ENCODE peak calls at places on chromosomes 11 and 22, in five cellular contexts. Y, B, Z, X and Q are unnamed samples.

GRCh38 chr11:73137262-73137941 is 4.7 kb downstream of the FCHSD2 start:
- DNase-seq in Y (no peak), B (no peak), Z (no peak), X (peak; percentile 39), Q (no peak)

GRCh38 chr22:28978158-28978557 is 83.5 kb downstream of the C22orf31 start:
- DNase-seq in Y (no peak), B (no peak), Z (no peak), X (no peak), Q (no peak)

GRCh38 chr11:17015639-17016125 is 1.5 kb upstream of the PLEKHA7 start:
- DNase-seq in Y (no peak), B (no peak), Z (no peak), X (no peak), Q (no peak)

GRCh38 chr11:94494200-94494545 is 389 bp downstream of the ANKRD49 start:
- DNase-seq in Y (no peak), B (no peak), Z (no peak), X (no peak), Q (no peak)

GRCh38 chr11:26244207-26244606 is 87.7 kb upstream of the ANO3 start:
- DNase-seq in Y (no peak), B (no peak), Z (no peak), X (no peak), Q (no peak)

GRCh38 chr22:40753114-40753513 is 66.0 kb downstream of the SLC25A17 start:
- DNase-seq in Y (no peak), B (no peak), Z (no peak), X (no peak), Q (no peak)

GRCh38 chr11:122422707-122423106 is 232.8 kb upstream of the UBASH3B start:
- DNase-seq in Y (no peak), B (no peak), Z (no peak), X (no peak), Q (no peak)

GRCh38 chr11:85771568-85771967 is 39.4 kb downstream of the SYTL2 start:
- DNase-seq in Y (no peak), B (no peak), Z (no peak), X (no peak), Q (no peak)

GRCh38 chr22:32122899-32123298 is 36.2 kb downstream of the C22orf42 start:
- DNase-seq in Y (no peak), B (peak; percentile 31), Z (no peak), X (no peak), Q (no peak)

GRCh38 chr11:26276798-26277424 is 55.0 kb upstream of the ANO3 start:
- DNase-seq in Y (peak; percentile 38), B (peak; percentile 79), Z (peak; percentile 44), X (peak; percentile 26), Q (no peak)

GRCh38 chr22:33020721-33021120 is 37.5 kb downstream of the SYN3 start:
- DNase-seq in Y (no peak), B (no peak), Z (no peak), X (no peak), Q (no peak)

GRCh38 chr11:117805048-117805447 is 8.0 kb upstream of the DSCAML1 start:
- DNase-seq in Y (no peak), B (no peak), Z (no peak), X (no peak), Q (no peak)

GRCh38 chr22:42939941-42940653 is 74.9 kb downstream of the PACSIN2 start:
- DNase-seq in Y (no peak), B (no peak), Z (peak; percentile 69), X (peak; percentile 81), Q (no peak)

GRCh38 chr11:113474362-113475159 is 637 bp downstream of the DRD2 start:
- DNase-seq in Y (peak; percentile 78), B (peak; percentile 98), Z (peak; percentile 74), X (peak; percentile 48), Q (peak; percentile 35)

GRCh38 chr11:103525069-103525468 is 415.8 kb downstream of the DYNC2H1 start:
- DNase-seq in Y (no peak), B (no peak), Z (no peak), X (no peak), Q (no peak)

GRCh38 chr11:18594999-18595749 is 4.4 kb upstream of the MISFA start:
- DNase-seq in Y (no peak), B (no peak), Z (no peak), X (no peak), Q (no peak)

GRCh38 chr11:110160016-110160415 is 66.8 kb downstream of the ZC3H12C start:
- DNase-seq in Y (no peak), B (no peak), Z (no peak), X (no peak), Q (no peak)

DNA sequence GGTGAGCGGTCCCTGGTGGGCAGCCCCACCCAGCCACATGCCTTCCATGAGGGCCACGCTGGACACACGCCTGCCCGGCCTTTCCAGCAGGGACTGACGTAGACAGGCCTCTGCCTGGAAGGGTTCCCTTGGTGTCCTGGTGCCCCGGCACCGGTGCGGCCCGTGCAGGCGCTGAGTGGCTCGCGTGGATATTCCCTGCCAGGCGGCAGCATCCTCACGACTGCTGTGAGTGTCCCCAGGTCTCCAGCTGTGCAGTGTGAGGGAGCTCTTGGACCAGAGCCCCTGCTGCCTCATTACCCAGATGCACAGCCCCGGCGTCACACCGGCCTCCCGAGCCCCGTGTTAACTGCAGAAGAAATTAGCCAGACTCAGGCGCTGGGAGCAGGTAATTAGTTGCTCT is 1196.4 kb downstream of the BRD1 start:
- DNase-seq in Y (no peak), B (no peak), Z (no peak), X (no peak), Q (no peak)
- TF ChIP-seq POLR2A in Y (no peak), B (no peak), Z (no peak), X (no peak), Q (no peak)

GRCh38 chr11:8794126-8794525 is 111.5 kb downstream of the RPL27A start:
- DNase-seq in Y (no peak), B (no peak), Z (no peak), X (no peak), Q (no peak)

GRCh38 chr11:8793114-8793777 is 110.7 kb downstream of the RPL27A start:
- DNase-seq in Y (no peak), B (no peak), Z (no peak), X (no peak), Q (no peak)

GRCh38 chr11:8792636-8793035 is 110.0 kb downstream of the RPL27A start:
- DNase-seq in Y (no peak), B (no peak), Z (no peak), X (no peak), Q (no peak)

GRCh38 chr11:8796926-8797325 is 114.1 kb upstream of the AKIP1 start:
- DNase-seq in Y (no peak), B (no peak), Z (no peak), X (no peak), Q (no peak)

DNA sequence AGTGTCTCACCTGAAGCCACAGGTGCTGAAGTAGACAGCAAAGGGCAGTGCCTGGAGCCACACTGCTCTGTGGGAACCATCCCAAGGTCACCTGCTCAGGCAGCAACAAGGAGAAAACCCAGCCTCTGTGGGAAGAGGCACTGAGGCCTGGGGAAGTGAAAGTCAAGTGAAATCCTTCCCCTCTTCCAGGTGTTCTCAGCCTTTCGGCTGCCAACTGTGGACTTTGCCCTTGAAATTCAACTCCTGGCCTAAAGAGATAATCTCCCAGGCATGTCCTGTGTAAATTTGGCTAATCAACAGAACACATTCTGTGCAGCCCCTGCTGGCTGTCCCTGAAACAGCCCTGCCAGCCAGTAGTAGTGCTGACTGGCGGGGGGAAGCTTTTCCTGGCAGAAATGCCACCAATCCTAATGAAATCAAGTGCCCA is 112.1 kb downstream of the RPL27A start:
- DNase-seq in Y (no peak), B (no peak), Z (peak; percentile 83), X (no peak), Q (no peak)
- TF ChIP-seq POLR2A in Y (no peak), B (no peak), Z (no peak), X (no peak), Q (no peak)

DNA sequence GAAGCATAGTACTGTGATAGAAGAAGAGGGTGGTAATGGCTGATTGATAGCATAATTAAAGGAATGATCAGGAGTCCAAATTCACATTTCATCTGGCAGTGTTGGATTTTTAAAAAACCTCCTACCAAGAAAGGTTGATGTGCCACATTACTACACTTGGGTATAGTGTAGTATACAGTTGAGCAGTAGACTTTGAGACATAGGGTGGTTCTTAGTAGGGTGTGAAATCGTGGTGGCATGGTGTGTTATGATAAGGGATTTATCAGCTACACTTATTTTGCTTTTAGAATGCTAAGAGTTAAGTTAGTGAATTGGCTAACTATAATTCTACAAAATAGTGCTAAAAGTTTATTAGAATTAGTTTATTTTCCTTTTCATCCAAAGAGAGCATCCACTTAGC is 13.1 kb downstream of the TBCEL start:
- DNase-seq in Y (no peak), B (no peak), Z (no peak), X (no peak), Q (no peak)
- TF ChIP-seq POLR2A in Y (no peak), B (no peak), Z (no peak), X (no peak), Q (no peak)

GRCh38 chr22:38755911-38756532 is at the start of gene SUN2:
- DNase-seq in Y (peak; percentile 95), B (peak; percentile 88), Z (peak; percentile 95), X (peak; percentile 94), Q (peak; percentile 98)
- TF ChIP-seq POLR2A in Y (no peak), B (no peak), Z (no peak), X (peak; percentile 56), Q (peak; percentile 67)

DNA sequence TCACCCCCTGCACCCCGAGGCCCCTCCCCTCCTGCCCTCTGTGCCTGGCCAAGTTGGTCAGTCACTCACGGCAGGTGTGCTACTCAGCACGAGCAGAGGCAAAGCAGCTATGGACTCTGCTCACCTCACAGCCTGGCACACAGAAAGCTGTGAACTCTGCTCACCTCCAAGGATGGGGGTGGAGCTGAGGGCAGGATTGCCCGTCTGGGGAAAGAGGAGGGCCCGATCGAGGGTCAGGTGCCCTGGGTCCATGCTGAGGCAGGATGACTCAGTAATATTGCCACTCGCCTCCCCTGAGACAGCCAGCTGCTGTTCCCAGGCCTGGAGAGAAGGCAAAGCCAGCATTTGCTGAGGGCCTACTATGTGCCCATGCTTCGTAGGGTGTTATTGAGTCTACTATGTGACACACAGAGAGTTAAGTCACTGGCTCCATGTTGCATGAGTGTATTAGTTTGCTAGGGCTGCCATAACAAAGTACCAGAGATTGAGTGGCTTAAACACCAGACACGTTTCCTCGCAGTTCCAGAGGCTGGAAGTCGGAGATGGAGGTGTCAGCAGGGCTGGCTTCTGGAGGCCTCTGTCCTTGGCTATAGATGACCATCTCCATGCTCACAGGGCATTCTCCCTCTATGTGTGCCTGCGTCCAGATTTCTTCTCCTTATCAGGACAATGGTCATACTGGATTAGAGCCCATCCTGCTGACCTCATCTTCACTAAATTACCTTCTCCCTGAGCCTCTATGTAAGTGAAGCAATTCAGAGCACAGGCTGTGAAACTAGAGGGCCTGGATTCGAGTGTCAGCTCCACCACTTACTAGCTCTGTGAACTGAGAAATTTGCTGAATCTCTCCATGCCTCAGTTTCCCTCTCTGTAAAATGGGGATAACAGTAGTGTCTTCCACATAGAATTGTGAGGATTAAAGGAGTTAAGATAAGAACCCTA is 13.2 kb upstream of the TSKU start:
- DNase-seq in Y (no peak), B (no peak), Z (peak; percentile 82), X (peak; percentile 47), Q (no peak)
- TF ChIP-seq POLR2A in Y (no peak), B (no peak), Z (no peak), X (no peak), Q (no peak)